ENCODE peak calls at places on chromosomes 12 and 14, in six cellular contexts. G is upper lobe of right lung, D is transverse colon, I is A673, N is Peyer's patch, J is body of pancreas. K is an unnamed sample. For H3K4me1, the result is how much of the 10 kb centered on the place peaks cover.

GRCh38 chr12:121214855-121215745 is 5.2 kb downstream of the P2RX4 start:
- DNase-seq in G (no peak), D (no peak), I (no peak), N (no peak), J (peak), K (no peak)

GRCh38 chr12:31736472-31736871 is 7.7 kb upstream of the AMN1 start:
- DNase-seq in G (no peak), D (no peak), I (no peak), N (no peak), J (no peak), K (no peak)

GRCh38 chr12:63420206-63420644 is 248.1 kb downstream of the DPY19L2 start:
- DNase-seq in G (no peak), D (peak), I (peak), N (peak), J (peak), K (no peak)

GRCh38 chr12:87704374-87704773 is 324.8 kb downstream of the C12orf50 start:
- DNase-seq in G (peak), D (no peak), I (no peak), N (no peak), J (no peak), K (no peak)

GRCh38 chr12:115599251-115599811 is 678.2 kb downstream of the MED13L start:
- DNase-seq in G (no peak), D (peak), I (peak), N (no peak), J (peak), K (no peak)

GRCh38 chr12:48765753-48766162 is 23.1 kb downstream of the ADCY6 start:
- DNase-seq in G (no peak), D (no peak), I (no peak), N (no peak), J (no peak), K (no peak)

GRCh38 chr14:72478397-72479025 is 415.4 kb downstream of the DPF3 start:
- DNase-seq in G (no peak), D (no peak), I (no peak), N (no peak), J (no peak), K (no peak)

GRCh38 chr14:74638066-74638465 is 26.0 kb upstream of the LTBP2 start:
- DNase-seq in G (no peak), D (no peak), I (no peak), N (no peak), J (no peak), K (no peak)

GRCh38 chr14:52455291-52456088 is 96.8 kb downstream of the TXNDC16 start:
- DNase-seq in G (no peak), D (no peak), I (no peak), N (no peak), J (no peak), K (no peak)

GRCh38 chr12:65449400-65449799 is 170.9 kb downstream of the MSRB3 start:
- DNase-seq in G (no peak), D (no peak), I (peak), N (no peak), J (no peak), K (no peak)

GRCh38 chr12:29713729-29714128 is 70.0 kb downstream of the TMTC1 start:
- DNase-seq in G (no peak), D (no peak), I (no peak), N (no peak), J (no peak), K (no peak)

GRCh38 chr12:125418902-125419564 is 353.8 kb downstream of the AACS start:
- DNase-seq in G (no peak), D (no peak), I (no peak), N (no peak), J (no peak), K (no peak)

GRCh38 chr12:70543444-70543843 is 93.8 kb downstream of the PTPRB start:
- DNase-seq in G (no peak), D (no peak), I (peak), N (no peak), J (no peak), K (no peak)

GRCh38 chr12:79455314-79455713 is 235.4 kb downstream of the PAWR start:
- DNase-seq in G (no peak), D (no peak), I (no peak), N (no peak), J (no peak), K (no peak)

GRCh38 chr14:50808053-50808452 is 22.9 kb downstream of the NIN start:
- DNase-seq in G (no peak), D (no peak), I (no peak), N (no peak), J (no peak), K (no peak)

GRCh38 chr12:48194780-48195179 is 8.3 kb downstream of the OR10AD1 start:
- DNase-seq in G (no peak), D (no peak), I (no peak), N (no peak), J (no peak), K (no peak)

GRCh38 chr14:91163316-91163715 is 49.4 kb downstream of the DGLUCY start:
- DNase-seq in G (no peak), D (no peak), I (peak), N (no peak), J (peak), K (peak)

GRCh38 chr12:116959845-116960514 is 49.2 kb downstream of the FBXW8 start:
- DNase-seq in G (no peak), D (no peak), I (no peak), N (no peak), J (no peak), K (no peak)

GRCh38 chr12:94712852-94713545 is 62.6 kb upstream of the TMCC3 start:
- DNase-seq in G (no peak), D (no peak), I (no peak), N (no peak), J (no peak), K (peak)

GRCh38 chr12:82627799-82628198 is 58.9 kb upstream of the TMTC2 start:
- DNase-seq in G (no peak), D (no peak), I (peak), N (no peak), J (no peak), K (no peak)

GRCh38 chr14:29463727-29464370 is 463.8 kb downstream of the PRKD1 start:
- DNase-seq in G (no peak), D (no peak), I (peak), N (no peak), J (no peak), K (no peak)

GRCh38 chr14:35818346-35819115 is 7.6 kb upstream of the BRMS1L start:
- DNase-seq in G (no peak), D (peak), I (peak), N (no peak), J (peak), K (no peak)

GRCh38 chr14:68143341-68143807 is 323.8 kb downstream of the RAD51B start:
- DNase-seq in G (no peak), D (peak), I (peak), N (no peak), J (peak), K (peak)

GRCh38 chr14:68145539-68145938 is 326.0 kb downstream of the RAD51B start:
- DNase-seq in G (no peak), D (no peak), I (no peak), N (no peak), J (no peak), K (no peak)

GRCh38 chr14:68145036-68145435 is 325.5 kb downstream of the RAD51B start:
- DNase-seq in G (no peak), D (peak), I (no peak), N (no peak), J (peak), K (no peak)

GRCh38 chr14:68141531-68142088 is 322.0 kb downstream of the RAD51B start:
- DNase-seq in G (no peak), D (no peak), I (no peak), N (no peak), J (no peak), K (no peak)

GRCh38 chr14:68144051-68144681 is 324.6 kb downstream of the RAD51B start:
- DNase-seq in G (no peak), D (peak), I (no peak), N (no peak), J (peak), K (peak)
- H3K4me1 ChIP-seq in G (under half), D (under half), I (half or more), N (under half), J (half or more), K (half or more)

DNA sequence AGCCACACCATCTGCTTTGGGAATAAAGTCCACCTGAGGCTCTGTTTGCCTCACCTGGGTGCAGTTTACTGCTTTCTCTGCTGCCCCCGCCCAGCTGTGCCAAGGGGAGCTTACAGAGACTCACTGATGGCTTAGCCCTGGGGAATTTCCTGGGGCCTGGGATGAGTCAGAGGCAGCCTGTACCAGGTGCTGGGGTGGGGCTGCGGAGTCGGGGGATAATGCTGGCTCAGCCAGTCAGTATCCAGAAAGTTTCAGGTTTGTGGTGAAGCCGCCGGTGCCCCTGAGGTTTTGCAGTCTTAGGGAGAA is 22.3 kb downstream of the PLEKHG3 start:
- DNase-seq in G (peak), D (peak), I (no peak), N (no peak), J (peak), K (no peak)
- H3K4me1 ChIP-seq in G (under half), D (under half), I (under half), N (under half), J (half or more), K (under half)

DNA sequence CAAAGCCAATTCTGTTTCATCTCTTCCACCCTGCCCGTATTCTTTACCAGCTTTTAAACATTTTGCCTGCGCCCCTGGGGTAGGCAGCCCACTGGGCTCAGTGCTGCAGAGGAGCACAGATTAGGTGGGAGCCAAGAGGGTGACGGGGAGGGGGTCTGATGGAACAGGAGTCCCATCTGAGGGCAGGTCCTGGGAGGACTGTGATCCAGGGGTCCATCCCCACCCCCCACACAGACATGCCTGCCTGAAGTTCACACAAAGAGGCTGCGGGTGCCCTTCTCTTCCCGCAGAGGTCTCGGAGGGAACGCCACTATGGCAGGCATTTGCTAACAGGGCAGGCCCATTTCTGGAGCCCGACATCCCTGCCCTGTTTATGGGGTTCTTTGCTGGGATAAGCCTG is 12.7 kb downstream of the VASH1 start:
- DNase-seq in G (no peak), D (no peak), I (no peak), N (peak), J (no peak), K (no peak)
- H3K4me1 ChIP-seq in G (under half), D (under half), I (under half), N (under half), J (under half), K (under half)

GRCh38 chr12:1421091-1421902 is 173.1 kb downstream of the FBXL14 start:
- DNase-seq in G (no peak), D (no peak), I (no peak), N (no peak), J (no peak), K (no peak)
- H3K4me1 ChIP-seq in G (under half), D (under half), I (under half), N (under half), J (under half), K (under half)

DNA sequence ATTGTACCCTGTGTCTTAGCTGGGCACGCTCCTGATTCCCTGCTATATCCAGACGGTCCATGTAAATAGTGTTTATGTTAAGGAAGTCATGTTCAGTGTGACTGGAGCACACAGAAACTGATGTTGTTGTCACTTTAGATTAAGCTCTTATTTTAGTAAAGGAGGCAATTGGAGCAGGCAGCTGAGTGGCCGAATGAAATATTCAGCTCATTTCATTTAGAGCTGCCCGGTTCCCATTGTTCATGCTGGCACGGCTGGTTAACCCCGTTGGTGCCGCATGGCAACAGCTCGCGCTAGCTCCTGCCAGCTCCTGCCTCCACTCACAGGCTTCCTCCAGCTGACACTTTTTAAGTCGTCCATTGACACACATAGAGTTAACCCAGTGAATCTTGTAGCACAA is 446.8 kb upstream of the SOX5 start:
- DNase-seq in G (no peak), D (no peak), I (no peak), N (no peak), J (no peak), K (no peak)
- H3K4me1 ChIP-seq in G (under half), D (under half), I (under half), N (under half), J (under half), K (under half)